ENCODE peak calls at places on chromosomes 2 and 18, in seven cellular contexts. P, T, X, W, U, R and A are unnamed samples. For H3K9me3 and H3K4me1, the result is how much of the 10 kb centered on the place peaks cover.

GRCh38 chr2:189836644-189837043 is 52.4 kb downstream of the PMS1 start:
- DNase-seq in U (no peak), R (no peak), T (no peak), W (no peak), P (peak), X (no peak), A (no peak)

GRCh38 chr2:213834331-213834730 is 550.1 kb downstream of the SPAG16 start:
- DNase-seq in P (peak), W (no peak), X (no peak), R (no peak), T (no peak), U (no peak), A (no peak)

GRCh38 chr18:8247700-8248099 is 361.5 kb upstream of the RAB12 start:
- DNase-seq in T (no peak), P (no peak), U (no peak), R (no peak), X (no peak), W (no peak), A (no peak)

GRCh38 chr18:3037423-3037915 is 24.5 kb upstream of the LPIN2 start:
- DNase-seq in T (peak), X (no peak), U (no peak), W (no peak), R (no peak), P (peak), A (no peak)

GRCh38 chr2:120988051-120988707 is 252.5 kb downstream of the GLI2 start:
- DNase-seq in U (no peak), X (no peak), T (no peak), P (no peak), W (no peak), R (no peak), A (no peak)

GRCh38 chr2:114005110-114005783 is 115.4 kb downstream of the ACTR3 start:
- DNase-seq in T (no peak), X (no peak), R (no peak), W (no peak), P (no peak), U (no peak), A (no peak)

GRCh38 chr2:37324536-37324785 is 172 bp downstream of the PRKD3 start:
- DNase-seq in T (peak), X (peak), W (no peak), U (no peak), R (peak), P (peak), A (no peak)

GRCh38 chr2:105294844-105295481 is 34.6 kb downstream of the TGFBRAP1 start:
- DNase-seq in P (peak), R (no peak), W (peak), U (no peak), T (no peak), X (no peak), A (no peak)

GRCh38 chr2:203811491-203812221 is 55.9 kb upstream of the CTLA4 start:
- DNase-seq in R (peak), P (peak), W (no peak), T (peak), U (peak), X (peak), A (peak)

GRCh38 chr2:109203246-109204011 is 74.4 kb downstream of the SH3RF3 start:
- DNase-seq in T (no peak), P (no peak), W (no peak), X (no peak), R (no peak), U (no peak), A (no peak)

GRCh38 chr2:127721978-127722355 is 20.7 kb downstream of the SFT2D3 start:
- DNase-seq in T (no peak), W (no peak), X (no peak), P (peak), U (no peak), R (no peak), A (no peak)

GRCh38 chr18:12278765-12279682 is 24.9 kb downstream of the CIDEA start:
- DNase-seq in X (peak), R (peak), P (peak), W (peak), U (peak), T (peak), A (peak)

GRCh38 chr18:48580066-48580465 is 41.2 kb downstream of the CTIF start:
- DNase-seq in R (no peak), W (no peak), P (no peak), U (peak), X (peak), T (no peak), A (no peak)

GRCh38 chr2:8685697-8686358 is 4.0 kb downstream of the ID2 start:
- DNase-seq in T (peak), U (peak), W (peak), P (peak), R (peak), X (peak), A (peak)

GRCh38 chr2:23120161-23120560 is 264.8 kb upstream of the KLHL29 start:
- DNase-seq in W (no peak), P (no peak), T (no peak), R (no peak), X (no peak), U (no peak), A (no peak)

GRCh38 chr18:74571895-74572680 is 25.6 kb upstream of the ZNF407 start:
- DNase-seq in T (no peak), W (no peak), R (no peak), U (no peak), P (no peak), X (no peak), A (no peak)

GRCh38 chr18:8610442-8610801 is 1.2 kb downstream of the RAB12 start:
- DNase-seq in P (peak), U (no peak), W (no peak), T (no peak), R (no peak), X (no peak), A (no peak)

GRCh38 chr2:199739413-199740110 is 111.4 kb downstream of the FTCDNL1 start:
- DNase-seq in T (peak), R (peak), P (peak), U (peak), X (peak), W (peak), A (peak)

GRCh38 chr2:3127279-3127690 is 250.3 kb downstream of the EIPR1 start:
- DNase-seq in R (no peak), X (no peak), U (peak), P (peak), T (no peak), W (no peak), A (no peak)

GRCh38 chr18:28365406-28365805 is 188.5 kb upstream of the CDH2 start:
- DNase-seq in X (no peak), U (no peak), T (no peak), W (no peak), R (no peak), P (peak), A (no peak)

GRCh38 chr2:43270930-43271615 is 44.7 kb upstream of the ZFP36L2 start:
- DNase-seq in R (no peak), P (peak), T (no peak), X (no peak), U (no peak), W (no peak), A (no peak)

GRCh38 chr2:117935436-117935835 is 78.4 kb downstream of the CCDC93 start:
- DNase-seq in R (no peak), X (no peak), P (no peak), T (no peak), W (no peak), U (no peak), A (no peak)

GRCh38 chr2:1538663-1539062 is 125.4 kb downstream of the TPO start:
- DNase-seq in R (no peak), P (peak), U (no peak), W (peak), X (peak), T (no peak), A (no peak)

GRCh38 chr18:8501044-8501443 is 108.2 kb upstream of the RAB12 start:
- DNase-seq in U (no peak), R (no peak), T (no peak), W (no peak), X (no peak), P (no peak), A (no peak)

GRCh38 chr18:9437049-9437448 is 38.3 kb upstream of the RALBP1 start:
- DNase-seq in U (no peak), X (no peak), R (no peak), W (no peak), P (peak), T (no peak), A (no peak)

GRCh38 chr18:35972197-35973000 is at the start of gene RMP24:
- DNase-seq in T (peak), X (peak), U (peak), W (peak), R (peak), P (peak), A (peak)

GRCh38 chr18:35974181-35974580 is 1.7 kb downstream of the RMP24 start:
- DNase-seq in T (no peak), W (no peak), P (no peak), U (no peak), R (no peak), X (no peak), A (no peak)

GRCh38 chr18:35969676-35970075 is 2.8 kb upstream of the RMP24 start:
- DNase-seq in W (no peak), X (no peak), U (no peak), R (no peak), T (no peak), P (no peak), A (no peak)

GRCh38 chr18:35971661-35972196 is 750 bp upstream of the RMP24 start:
- DNase-seq in W (no peak), P (no peak), R (no peak), X (no peak), U (no peak), T (no peak), A (no peak)

GRCh38 chr18:35973650-35974049 is 1.2 kb downstream of the RMP24 start:
- DNase-seq in T (no peak), X (no peak), W (no peak), P (peak), U (no peak), R (no peak), A (no peak)
- H3K4me3 ChIP-seq in T (no peak), X (peak), W (peak), P (no peak), U (no peak), R (no peak), A (peak)

GRCh38 chr18:61735564-61736102 is 157.2 kb downstream of the RNF152 start:
- DNase-seq in P (no peak), U (peak), X (no peak), R (no peak), T (no peak), W (no peak), A (peak)
- H3K9me3 ChIP-seq in P (under half), U (under half), X (under half), R (under half), T (under half), W (under half), A (under half)

GRCh38 chr2:159712929-159713575 is 746 bp downstream of the MARCHF7 start:
- DNase-seq in T (no peak), R (no peak), P (peak), X (no peak), W (no peak), U (no peak), A (no peak)

GRCh38 chr2:159715451-159715850 is 3.1 kb downstream of the MARCHF7 start:
- DNase-seq in U (no peak), T (no peak), X (no peak), R (no peak), P (no peak), W (no peak), A (no peak)

GRCh38 chr2:159712194-159712928 is at the start of gene MARCHF7:
- DNase-seq in X (peak), T (peak), R (peak), W (peak), P (peak), U (peak), A (peak)

GRCh38 chr2:159713691-159714585 is 1.6 kb downstream of the MARCHF7 start:
- DNase-seq in T (no peak), P (peak), R (no peak), W (no peak), X (no peak), U (no peak), A (no peak)

GRCh38 chr2:159714586-159714930 is 2.3 kb downstream of the MARCHF7 start:
- DNase-seq in X (no peak), R (no peak), U (no peak), P (no peak), T (no peak), W (no peak), A (no peak)
- H3K4me1 ChIP-seq in X (under half), R (under half), U (under half), P (under half), T (half or more), W (under half), A (under half)

GRCh38 chr18:55420977-55421611 is 166.9 kb downstream of the TCF4 start:
- DNase-seq in R (no peak), U (no peak), W (no peak), P (no peak), X (no peak), T (no peak), A (no peak)

GRCh38 chr18:55421612-55422381 is 166.2 kb downstream of the TCF4 start:
- DNase-seq in P (peak), T (no peak), U (no peak), W (no peak), R (peak), X (no peak), A (no peak)

GRCh38 chr18:55420665-55420964 is 167.4 kb downstream of the TCF4 start:
- DNase-seq in R (no peak), P (no peak), W (no peak), X (no peak), U (no peak), T (no peak), A (no peak)

GRCh38 chr18:55419939-55420664 is 167.9 kb downstream of the TCF4 start:
- DNase-seq in P (peak), U (no peak), R (no peak), X (no peak), W (no peak), T (no peak), A (no peak)

GRCh38 chr18:55422456-55423185 is 165.4 kb downstream of the TCF4 start:
- DNase-seq in R (peak), T (no peak), W (no peak), P (no peak), U (no peak), X (no peak), A (peak)
- H3K4me3 ChIP-seq in R (peak), T (peak), W (no peak), P (no peak), U (no peak), X (peak), A (peak)